ENCODE peak calls at places on chromosomes 6 and 20, in five cellular contexts. B, T, J, L and Z are unnamed samples.

GRCh38 chr6:12328701-12329100 is 38.5 kb downstream of the EDN1 start:
- ATAC-seq in J (no peak), T (no peak), L (no peak), B (no peak), Z (peak; percentile 83)

GRCh38 chr6:169428532-169428931 is 174.9 kb upstream of the THBS2 start:
- ATAC-seq in J (no peak), T (no peak), B (no peak), L (no peak), Z (no peak)

GRCh38 chr6:137172734-137173431 is 561 bp downstream of the IL22RA2 start:
- ATAC-seq in B (no peak), J (no peak), L (no peak), T (no peak), Z (no peak)

GRCh38 chr20:39269493-39270217 is 307.5 kb downstream of the DHX35 start:
- ATAC-seq in J (no peak), B (no peak), T (no peak), L (no peak), Z (no peak)

GRCh38 chr6:20056350-20056992 is 155.8 kb downstream of the MBOAT1 start:
- ATAC-seq in T (peak; percentile 78), J (peak; percentile 37), B (no peak), L (no peak), Z (no peak)

GRCh38 chr20:32612831-32613595 is 27.9 kb upstream of the NOL4L start:
- ATAC-seq in J (no peak), B (no peak), L (no peak), T (no peak), Z (no peak)

GRCh38 chr6:123909989-123910388 is 106.3 kb downstream of the NKAIN2 start:
- ATAC-seq in L (no peak), T (no peak), J (no peak), B (no peak), Z (no peak)

GRCh38 chr6:36339156-36339555 is 2.5 kb upstream of the BNIP5 start:
- ATAC-seq in L (no peak), J (no peak), T (no peak), B (no peak), Z (no peak)

GRCh38 chr20:53652090-53652858 is 58.6 kb upstream of the ZNF217 start:
- ATAC-seq in J (no peak), L (peak; percentile 84), T (peak; percentile 75), B (no peak), Z (no peak)

GRCh38 chr6:30847421-30847970 is 36.8 kb upstream of the DDR1 start:
- ATAC-seq in L (no peak), T (no peak), B (no peak), J (no peak), Z (peak; percentile 27)

GRCh38 chr6:10194816-10195639 is 219.8 kb downstream of the TFAP2A start:
- ATAC-seq in L (no peak), J (peak; percentile 42), B (no peak), T (no peak), Z (no peak)

GRCh38 chr6:786946-787763 is 94.2 kb upstream of the EXOC2 start:
- ATAC-seq in B (no peak), L (no peak), T (no peak), J (no peak), Z (no peak)

GRCh38 chr6:166026586-166027126 is 141.0 kb downstream of the TBXT start:
- ATAC-seq in J (no peak), L (no peak), T (no peak), B (no peak), Z (no peak)

GRCh38 chr6:134478764-134479399 is 161.0 kb upstream of the SGK1 start:
- ATAC-seq in J (no peak), L (no peak), T (no peak), B (no peak), Z (no peak)

GRCh38 chr20:10219993-10220750 is 1.5 kb downstream of the SNAP25 start:
- ATAC-seq in L (no peak), J (no peak), B (no peak), T (no peak), Z (no peak)

GRCh38 chr6:135936606-135937005 is 85.1 kb downstream of the PDE7B start:
- ATAC-seq in L (no peak), J (peak; percentile 73), B (peak; percentile 56), T (no peak), Z (peak; percentile 75)

GRCh38 chr6:112232845-112233256 is 21.5 kb downstream of the LAMA4 start:
- ATAC-seq in B (peak; percentile 55), T (no peak), J (no peak), L (no peak), Z (no peak)

GRCh38 chr20:55947701-55948100 is 57.6 kb downstream of the CBLN4 start:
- ATAC-seq in B (no peak), T (no peak), J (no peak), L (no peak), Z (no peak)

GRCh38 chr6:39335780-39336541 is 13.5 kb upstream of the KCNK16 start:
- ATAC-seq in J (no peak), B (no peak), L (no peak), T (no peak), Z (no peak)

GRCh38 chr6:2909718-2910117 is 6.6 kb upstream of the SERPINB9 start:
- ATAC-seq in B (no peak), J (no peak), L (no peak), T (no peak), Z (no peak)

GRCh38 chr20:55253765-55254164 is 751.6 kb downstream of the CBLN4 start:
- ATAC-seq in T (no peak), B (peak; percentile 67), L (no peak), J (no peak), Z (no peak)

GRCh38 chr6:166760288-166760687 is 133.2 kb upstream of the RPS6KA2 start:
- ATAC-seq in T (no peak), J (no peak), L (peak; percentile 93), B (no peak), Z (no peak)

GRCh38 chr6:127403636-127404035 is 55.6 kb downstream of the KIAA0408 start:
- ATAC-seq in J (no peak), L (no peak), T (no peak), B (no peak), Z (peak; percentile 32)

GRCh38 chr6:81511423-81511822 is 241.1 kb downstream of the TENT5A start:
- ATAC-seq in L (no peak), B (no peak), T (no peak), J (no peak), Z (no peak)

GRCh38 chr6:5457036-5457435 is 195.7 kb downstream of the FARS2 start:
- ATAC-seq in L (no peak), T (peak; percentile 14), J (peak; percentile 92), B (no peak), Z (peak; percentile 85)

GRCh38 chr6:79384845-79385244 is 150.4 kb upstream of the HMGN3 start:
- ATAC-seq in T (no peak), L (no peak), J (peak; percentile 53), B (no peak), Z (no peak)

GRCh38 chr6:168562576-168563151 is 121.7 kb downstream of the SMOC2 start:
- ATAC-seq in J (no peak), T (no peak), B (no peak), L (no peak), Z (no peak)

GRCh38 chr20:1215386-1216170 is 10.3 kb upstream of the RAD21L1 start:
- ATAC-seq in B (no peak), J (no peak), L (peak; percentile 69), T (no peak), Z (no peak)

GRCh38 chr6:106083618-106084017 is 2.5 kb upstream of the PRDM1 start:
- ATAC-seq in J (no peak), B (no peak), T (no peak), L (no peak), Z (no peak)

GRCh38 chr6:1325471-1326309 is 13.8 kb downstream of the FOXQ1 start:
- ATAC-seq in T (peak; percentile 61), L (no peak), J (peak; percentile 94), B (no peak), Z (peak; percentile 85)